ENCODE peak calls at places on chromosomes 1 and 21, in five cellular contexts. U is CD8-positive, alpha-beta T cell; L is B cell; O is ascending aorta; V is progenitor cell of endocrine pancreas. B is an unnamed sample.
A peak's percentile ranks its signal among the peaks of the same experiment; 100 is the strongest.

GRCh38 chr21:31248598-31248997 is 95.5 kb downstream of the TIAM1 start:
- DNase-seq in O (no peak), L (no peak), U (no peak), V (no peak), B (no peak)

GRCh38 chr1:2018217-2019161 is 656 bp upstream of the GABRD start:
- DNase-seq in L (no peak), O (no peak), V (no peak), U (no peak), B (no peak)

GRCh38 chr1:185996211-185996610 is 262.0 kb downstream of the HMCN1 start:
- DNase-seq in O (peak; percentile 10), V (no peak), L (no peak), U (no peak), B (no peak)

GRCh38 chr1:173294853-173295252 is 87.7 kb upstream of the TNFSF4 start:
- DNase-seq in V (no peak), O (no peak), U (no peak), L (no peak), B (no peak)

GRCh38 chr21:41370840-41371697 is 9.2 kb downstream of the MX2 start:
- DNase-seq in V (no peak), O (no peak), L (no peak), U (no peak), B (no peak)

GRCh38 chr21:42349420-42350075 is 1.2 kb downstream of the TFF2 start:
- DNase-seq in L (no peak), V (no peak), O (no peak), U (no peak), B (no peak)

GRCh38 chr1:26288311-26288941 is 8.5 kb downstream of the SH3BGRL3 start:
- DNase-seq in U (peak; percentile 50), V (no peak), L (peak; percentile 62), O (no peak), B (no peak)

GRCh38 chr1:93427656-93428055 is 20.3 kb upstream of the FNBP1L start:
- DNase-seq in L (no peak), U (no peak), O (no peak), V (no peak), B (no peak)

GRCh38 chr1:232880354-232880753 is 70.1 kb upstream of the NTPCR start:
- DNase-seq in V (no peak), U (no peak), O (no peak), L (no peak), B (no peak)

GRCh38 chr1:46303872-46304326 is 401 bp downstream of the UQCRH start:
- DNase-seq in V (no peak), O (no peak), U (no peak), L (no peak), B (no peak)

GRCh38 chr1:85297855-85298629 is 21.6 kb upstream of the BCL10 start:
- DNase-seq in V (no peak), O (no peak), U (peak; percentile 26), L (peak; percentile 61), B (no peak)

GRCh38 chr1:213292653-213293052 is 241.6 kb downstream of the RPS6KC1 start:
- DNase-seq in L (no peak), U (no peak), V (no peak), O (no peak), B (no peak)

GRCh38 chr1:25993197-25993951 is 4.5 kb downstream of the PAFAH2 start:
- DNase-seq in V (no peak), L (no peak), O (no peak), U (no peak), B (no peak)

GRCh38 chr1:47227370-47228232 is 4.4 kb downstream of the TAL1 start:
- DNase-seq in O (no peak), L (no peak), U (no peak), V (no peak), B (no peak)

GRCh38 chr1:183148599-183148998 is 37.5 kb upstream of the LAMC2 start:
- DNase-seq in U (no peak), L (no peak), V (no peak), O (no peak), B (no peak)

GRCh38 chr1:22472596-22472995 is 20.9 kb downstream of the ZBTB40 start:
- DNase-seq in O (no peak), U (no peak), L (no peak), V (no peak), B (no peak)

GRCh38 chr1:174266991-174267612 is 107.8 kb downstream of the RABGAP1L start:
- DNase-seq in U (no peak), L (no peak), O (no peak), V (no peak), B (no peak)

GRCh38 chr21:44965251-44966022 is 25.6 kb downstream of the SLX9 start:
- DNase-seq in V (no peak), U (no peak), L (no peak), O (no peak), B (no peak)

GRCh38 chr1:1937549-1938275 is 18.6 kb upstream of the TMEM52 start:
- DNase-seq in V (no peak), L (no peak), U (no peak), O (no peak), B (no peak)

GRCh38 chr21:26115899-26116298 is 54.7 kb downstream of the APP start:
- DNase-seq in L (no peak), V (no peak), U (no peak), O (no peak), B (no peak)

GRCh38 chr1:211382182-211382713 is 55.6 kb downstream of the TRAF5 start:
- DNase-seq in O (no peak), L (no peak), U (no peak), V (no peak), B (no peak)

GRCh38 chr1:201597551-201598230 is 58.8 kb downstream of the NAV1 start:
- DNase-seq in U (no peak), L (no peak), O (no peak), V (no peak), B (no peak)

GRCh38 chr21:46459356-46460112 is 843 bp downstream of the DIP2A start:
- DNase-seq in U (no peak), O (no peak), L (peak; percentile 29), V (peak; percentile 21), B (no peak)

GRCh38 chr21:35222021-35222420 is 172.9 kb upstream of the RUNX1 start:
- DNase-seq in U (no peak), L (no peak), V (no peak), O (no peak), B (no peak)

GRCh38 chr1:8598060-8598724 is 219.2 kb downstream of the RERE start:
- DNase-seq in L (no peak), U (no peak), O (no peak), V (no peak), B (no peak)

GRCh38 chr1:19326748-19327065 is 14.6 kb downstream of the SLC66A1 start:
- DNase-seq in O (no peak), U (no peak), L (no peak), V (no peak), B (no peak)

GRCh38 chr1:219398815-219399396 is 214.0 kb downstream of the ZC3H11B start:
- DNase-seq in L (no peak), V (no peak), U (no peak), O (no peak), B (no peak)

GRCh38 chr1:219399446-219399845 is 213.5 kb downstream of the ZC3H11B start:
- DNase-seq in V (no peak), L (no peak), O (no peak), U (no peak), B (no peak)

GRCh38 chr1:219401723-219402431 is 211.0 kb downstream of the ZC3H11B start:
- DNase-seq in V (no peak), U (no peak), O (no peak), L (no peak), B (no peak)

GRCh38 chr1:219405531-219406331 is 207.2 kb downstream of the ZC3H11B start:
- DNase-seq in O (no peak), V (no peak), L (no peak), U (no peak), B (no peak)

GRCh38 chr1:219402925-219403324 is 210.0 kb downstream of the ZC3H11B start:
- DNase-seq in U (no peak), V (no peak), O (no peak), L (no peak), B (no peak)
- TF ChIP-seq CTCF in U (no peak), V (no peak), O (no peak), L (no peak), B (no peak)

DNA sequence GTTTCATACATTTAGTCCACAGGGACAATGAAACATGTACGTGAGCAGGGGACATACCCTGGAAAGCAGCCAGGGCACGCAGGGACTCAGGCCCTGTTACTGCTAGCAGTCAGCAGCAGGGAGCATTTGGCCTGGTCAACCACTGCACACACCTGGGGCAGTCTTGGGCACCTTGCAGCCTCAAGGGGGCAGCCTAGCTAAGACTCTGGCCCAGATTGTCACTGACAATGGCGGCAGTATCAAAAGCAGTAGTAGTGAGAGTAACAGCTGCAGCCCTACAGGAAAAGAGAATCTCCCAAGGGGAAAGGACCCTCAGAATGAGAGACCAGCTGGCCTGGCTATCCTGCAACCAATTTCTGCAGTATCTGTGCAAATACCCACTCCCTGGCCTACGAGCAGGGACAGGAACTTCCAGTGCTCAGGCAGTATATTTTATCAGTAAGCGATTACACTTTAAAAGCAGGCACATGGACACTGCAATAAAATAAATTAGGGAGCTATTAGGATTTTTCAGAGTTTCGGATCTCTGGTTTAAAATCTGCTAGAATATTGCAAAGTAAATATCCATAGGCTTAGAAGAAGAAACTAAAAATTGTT is 475.6 kb downstream of the LTN1 start:
- DNase-seq in L (peak; percentile 65), O (no peak), V (peak; percentile 52), U (peak; percentile 35), B (no peak)
- TF ChIP-seq CTCF in L (peak; percentile 74), O (no peak), V (peak; percentile 80), U (peak; percentile 63), B (no peak)

GRCh38 chr1:78601068-78601467 is 19.2 kb upstream of the IFI44L start:
- DNase-seq in O (no peak), L (no peak), U (no peak), V (no peak), B (no peak)

GRCh38 chr1:78604643-78605042 is 15.6 kb upstream of the IFI44L start:
- DNase-seq in U (no peak), O (no peak), V (no peak), L (no peak), B (no peak)

GRCh38 chr1:78603206-78603605 is 17.0 kb upstream of the IFI44L start:
- DNase-seq in U (no peak), V (no peak), O (no peak), L (no peak), B (no peak)

GRCh38 chr1:78599294-78599693 is 21.0 kb upstream of the IFI44L start:
- DNase-seq in L (no peak), O (no peak), U (no peak), V (no peak), B (no peak)
- TF ChIP-seq CTCF in L (no peak), O (no peak), U (no peak), V (no peak), B (no peak)

DNA sequence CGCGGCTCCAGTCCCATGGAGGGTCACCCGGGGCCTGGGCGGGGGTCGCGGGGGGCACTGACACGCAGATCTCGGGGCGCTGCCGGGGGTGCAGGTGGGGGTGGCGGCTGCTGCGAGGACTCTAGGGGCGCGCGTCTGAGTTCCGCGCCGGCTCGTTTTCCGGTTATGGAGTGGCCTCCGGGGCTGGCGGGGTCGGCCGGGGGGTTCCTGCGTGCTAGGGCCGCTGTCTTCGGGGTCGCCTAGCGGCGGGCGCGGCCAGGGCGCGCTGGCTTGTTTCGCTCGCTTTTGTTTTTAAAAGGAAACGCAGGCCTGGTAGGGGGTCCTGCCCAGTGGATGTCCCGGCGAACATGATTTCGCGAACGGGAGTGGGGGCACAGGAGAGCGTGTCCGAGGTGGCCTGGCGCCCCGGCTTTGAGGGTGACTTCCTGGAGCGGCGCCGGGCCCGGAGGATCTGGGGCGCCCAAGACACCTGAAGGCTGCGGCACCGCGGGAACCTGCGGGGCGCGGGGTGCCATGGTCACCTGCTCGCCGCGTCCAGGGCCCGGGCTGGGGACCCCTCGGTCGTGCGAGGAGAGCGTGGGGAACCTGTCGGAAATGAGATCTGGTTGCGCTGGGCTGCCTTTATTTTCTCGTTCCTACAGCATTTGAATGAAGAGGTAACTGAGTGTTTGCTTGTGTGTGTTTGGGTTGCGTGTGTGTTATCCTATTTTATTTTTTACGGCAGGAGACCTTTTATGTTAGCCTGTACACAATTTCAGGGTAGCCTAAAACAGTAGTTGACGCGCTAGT is 618 bp downstream of the ETS2 start:
- DNase-seq in V (peak; percentile 27), O (no peak), L (peak; percentile 51), U (peak; percentile 24), B (peak; percentile 56)
- TF ChIP-seq CTCF in V (peak; percentile 49), O (no peak), L (no peak), U (no peak), B (peak; percentile 22)